ENCODE peak calls at places on chromosomes 16 and 17, in five cellular contexts. Q is GM12878, O is SK-N-SH, D is K562, Z is HepG2. I is an unnamed sample.

GRCh38 chr17:55377885-55378284 is 43.8 kb downstream of the MMD start:
- DNase-seq in D (no peak), Z (no peak), O (no peak), Q (no peak), I (no peak)

GRCh38 chr16:89712476-89712805 is 8.3 kb downstream of the VPS9D1 start:
- DNase-seq in Z (no peak), O (peak), Q (no peak), D (peak), I (no peak)

GRCh38 chr17:61484174-61484573 is 32.0 kb downstream of the TBX4 start:
- DNase-seq in Z (no peak), Q (no peak), O (peak), D (no peak), I (no peak)

GRCh38 chr17:80025140-80025539 is 10.5 kb downstream of the TBC1D16 start:
- DNase-seq in Z (no peak), Q (no peak), O (peak), D (no peak), I (no peak)

GRCh38 chr17:46072998-46073397 is 73.9 kb downstream of the STH start:
- DNase-seq in O (no peak), Z (peak), D (no peak), Q (no peak), I (no peak)

GRCh38 chr17:54945671-54946070 is 22.8 kb downstream of the COX11 start:
- DNase-seq in D (no peak), Z (no peak), Q (no peak), O (no peak), I (no peak)

GRCh38 chr16:49875812-49876715 is 20.2 kb upstream of the ZNF423 start:
- DNase-seq in D (no peak), O (no peak), Q (no peak), Z (no peak), I (no peak)

GRCh38 chr17:13353590-13353989 is 248.1 kb downstream of the HS3ST3A1 start:
- DNase-seq in D (no peak), O (peak), Q (no peak), Z (no peak), I (no peak)

GRCh38 chr17:38768417-38768816 is 15.9 kb downstream of the PSMB3 start:
- DNase-seq in D (no peak), Q (no peak), O (no peak), Z (no peak), I (no peak)

GRCh38 chr16:8677481-8677880 is 3.1 kb downstream of the ABAT start:
- DNase-seq in Z (no peak), O (no peak), D (no peak), Q (no peak), I (no peak)

GRCh38 chr17:47726796-47727703 is 6.0 kb upstream of the TBX21 start:
- DNase-seq in O (peak), Z (no peak), Q (no peak), D (no peak), I (no peak)

GRCh38 chr17:1480747-1481465 is 11.6 kb downstream of the MYO1C start:
- DNase-seq in D (no peak), Z (no peak), O (no peak), Q (no peak), I (no peak)

GRCh38 chr17:8225813-8226535 is 15.6 kb upstream of the AURKB start:
- DNase-seq in O (no peak), D (peak), Q (peak), Z (no peak), I (peak)

GRCh38 chr17:55546481-55546880 is 35.2 kb upstream of the SMIM36 start:
- DNase-seq in Q (no peak), O (no peak), Z (no peak), D (no peak), I (no peak)

GRCh38 chr17:82859431-82860403 is 19.9 kb upstream of the ZNF750 start:
- DNase-seq in O (no peak), D (peak), Q (peak), Z (peak), I (no peak)

GRCh38 chr17:60989846-60990245 is 312.2 kb downstream of the BCAS3 start:
- DNase-seq in O (no peak), Z (no peak), Q (no peak), D (peak), I (no peak)

GRCh38 chr16:12995721-12996372 is 94.4 kb downstream of the SHISA9 start:
- DNase-seq in Q (no peak), O (no peak), D (no peak), Z (no peak), I (no peak)
- TF ChIP-seq YY1 in Q (no peak), O (no peak), D (no peak), Z (no peak), I (no peak)

GRCh38 chr17:78409191-78409621 is 30.8 kb downstream of the PGS1 start:
- DNase-seq in Z (no peak), Q (no peak), D (no peak), O (no peak), I (no peak)
- TF ChIP-seq USF2 in Z (no peak), Q (no peak), D (no peak), O (no peak), I (no peak)

GRCh38 chr17:74870512-74870911 is 2.3 kb downstream of the FDXR start:
- DNase-seq in Z (peak), Q (no peak), O (no peak), D (no peak), I (no peak)
- TF ChIP-seq YY1 in Z (no peak), Q (no peak), O (no peak), D (no peak), I (no peak)

GRCh38 chr16:11495066-11495407 is 91.7 kb downstream of the LITAF start:
- DNase-seq in D (no peak), Z (no peak), O (peak), Q (no peak), I (no peak)
- TF ChIP-seq USF2 in D (no peak), Z (no peak), O (no peak), Q (no peak), I (no peak)

I was measured in H1.